ENCODE peak calls at places on chromosomes 7 and 10, in four cellular contexts. One of them, this sample, is unnamed.

GRCh38 chr10:8063128-8063908 is 8.8 kb downstream of the GATA3 start:
- DNase-seq in HepG2: no peak
- DNase-seq in GM12878: no peak
- DNase-seq in H1: no peak
- DNase-seq in this sample: no peak

GRCh38 chr7:82235710-82236109 is 207.9 kb downstream of the CACNA2D1 start:
- DNase-seq in HepG2: no peak
- DNase-seq in GM12878: no peak
- DNase-seq in H1: no peak
- DNase-seq in this sample: no peak

GRCh38 chr7:55254596-55255500 is 110.3 kb upstream of the LANCL2 start:
- DNase-seq in HepG2: peak
- DNase-seq in GM12878: no peak
- DNase-seq in H1: peak
- DNase-seq in this sample: peak

GRCh38 chr10:114042895-114043531 is 653 bp upstream of the ADRB1 start:
- DNase-seq in HepG2: no peak
- DNase-seq in GM12878: no peak
- DNase-seq in H1: peak
- DNase-seq in this sample: no peak

GRCh38 chr7:139043823-139044812 is 8.3 kb upstream of the ZC3HAV1L start:
- DNase-seq in HepG2: peak
- DNase-seq in GM12878: no peak
- DNase-seq in H1: no peak
- DNase-seq in this sample: peak

GRCh38 chr10:104582604-104582951 is 58.5 kb upstream of the SORCS3 start:
- DNase-seq in HepG2: no peak
- DNase-seq in GM12878: no peak
- DNase-seq in H1: no peak
- DNase-seq in this sample: no peak

GRCh38 chr7:26005683-26006410 is 146.2 kb upstream of the NFE2L3 start:
- DNase-seq in HepG2: no peak
- DNase-seq in GM12878: no peak
- DNase-seq in H1: no peak
- DNase-seq in this sample: no peak

GRCh38 chr7:144869072-144869471 is 33.2 kb upstream of the TPK1 start:
- DNase-seq in HepG2: no peak
- DNase-seq in GM12878: no peak
- DNase-seq in H1: no peak
- DNase-seq in this sample: no peak

GRCh38 chr10:80197972-80198591 is 7.3 kb downstream of the ANXA11 start:
- DNase-seq in HepG2: no peak
- DNase-seq in GM12878: no peak
- DNase-seq in H1: no peak
- DNase-seq in this sample: no peak

GRCh38 chr7:159061674-159062212 is 82.9 kb downstream of the VIPR2 start:
- DNase-seq in HepG2: no peak
- DNase-seq in GM12878: no peak
- DNase-seq in H1: peak
- DNase-seq in this sample: no peak

GRCh38 chr10:47311900-47312662 is 10.2 kb upstream of the GDF2 start:
- DNase-seq in HepG2: peak
- DNase-seq in GM12878: peak
- DNase-seq in H1: peak
- DNase-seq in this sample: peak

GRCh38 chr10:93072225-93072712 is 1.4 kb upstream of the CYP26A1 start:
- DNase-seq in HepG2: no peak
- DNase-seq in GM12878: no peak
- DNase-seq in H1: no peak
- DNase-seq in this sample: no peak
- TF ChIP-seq HDAC6 in HepG2: no peak
- TF ChIP-seq HDAC6 in GM12878: no peak
- TF ChIP-seq HDAC6 in H1: no peak
- TF ChIP-seq HDAC6 in this sample: no peak

DNA sequence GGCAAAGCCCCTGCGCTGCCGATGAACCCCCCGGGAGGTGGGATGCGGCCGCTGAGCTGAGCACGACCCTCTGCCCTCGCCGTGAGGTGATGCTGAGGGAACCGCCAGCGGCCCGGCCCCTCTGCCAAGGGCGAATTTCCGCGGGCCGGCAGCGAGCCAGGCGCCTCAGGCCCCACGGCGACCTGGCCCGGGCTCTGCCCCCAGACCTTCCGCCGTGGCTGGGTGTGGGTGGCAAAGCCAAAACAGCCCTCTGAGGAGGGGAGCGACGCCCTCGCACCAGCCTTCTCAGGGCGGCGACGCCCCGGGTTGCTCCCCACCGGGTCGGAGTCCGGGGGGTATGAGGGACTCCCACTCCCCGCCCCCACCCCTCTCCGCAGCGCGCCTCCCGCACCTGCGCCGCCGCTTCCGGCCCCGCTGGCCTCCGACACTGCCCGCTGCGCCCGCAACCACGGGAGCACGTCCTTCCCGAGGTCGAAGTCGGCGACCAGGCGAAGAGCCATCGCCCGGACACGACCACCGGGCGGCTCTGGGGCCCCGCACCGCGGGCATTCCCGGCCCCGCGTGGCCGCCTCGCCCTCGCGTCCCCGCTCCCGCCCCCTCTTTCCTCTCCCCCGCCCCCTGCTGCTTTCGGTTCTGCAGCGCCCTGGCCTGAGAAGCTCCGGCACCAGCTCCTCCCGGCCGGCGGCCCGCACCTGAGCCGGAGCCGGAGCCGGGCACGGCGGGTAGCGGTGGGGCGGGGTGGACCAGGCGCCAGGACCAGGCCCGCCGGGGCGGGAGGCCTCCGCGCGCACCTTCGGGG is at the start of gene GSAP:
- DNase-seq in HepG2: no peak
- DNase-seq in GM12878: no peak
- DNase-seq in H1: peak
- DNase-seq in this sample: peak
- TF ChIP-seq POLR2AphosphoS5 in HepG2: peak
- TF ChIP-seq POLR2AphosphoS5 in GM12878: peak
- TF ChIP-seq POLR2AphosphoS5 in H1: no peak
- TF ChIP-seq POLR2AphosphoS5 in this sample: no peak

GRCh38 chr7:155584261-155584660 is 37.9 kb upstream of the CNPY1 start:
- DNase-seq in HepG2: no peak
- DNase-seq in GM12878: no peak
- DNase-seq in H1: no peak
- DNase-seq in this sample: no peak

GRCh38 chr7:155585956-155586355 is 39.6 kb upstream of the CNPY1 start:
- DNase-seq in HepG2: no peak
- DNase-seq in GM12878: no peak
- DNase-seq in H1: no peak
- DNase-seq in this sample: no peak

GRCh38 chr7:155584763-155585531 is 38.6 kb upstream of the CNPY1 start:
- DNase-seq in HepG2: no peak
- DNase-seq in GM12878: no peak
- DNase-seq in H1: no peak
- DNase-seq in this sample: peak

GRCh38 chr7:155586843-155587440 is 40.6 kb upstream of the CNPY1 start:
- DNase-seq in HepG2: no peak
- DNase-seq in GM12878: no peak
- DNase-seq in H1: no peak
- DNase-seq in this sample: no peak

DNA sequence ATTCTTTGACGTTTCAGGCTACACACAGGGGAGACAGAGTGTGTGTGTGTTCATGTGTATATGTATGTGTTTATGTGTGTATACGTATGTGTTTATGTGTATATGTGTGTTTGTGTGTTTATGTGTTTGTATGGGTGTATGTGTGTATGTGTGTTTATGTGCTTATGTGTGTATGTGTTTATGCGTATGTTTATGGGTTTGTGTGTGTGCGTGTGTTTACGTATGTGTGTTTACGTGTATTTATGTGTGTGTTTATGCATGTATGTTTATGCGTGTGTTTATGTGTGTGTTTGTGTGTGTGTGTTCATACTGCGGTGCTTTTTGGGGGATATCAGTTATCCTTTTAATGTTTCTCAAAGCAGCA is 39.2 kb upstream of the CNPY1 start:
- DNase-seq in HepG2: no peak
- DNase-seq in GM12878: no peak
- DNase-seq in H1: no peak
- DNase-seq in this sample: no peak
- TF ChIP-seq HDAC6 in HepG2: no peak
- TF ChIP-seq HDAC6 in GM12878: no peak
- TF ChIP-seq HDAC6 in H1: no peak
- TF ChIP-seq HDAC6 in this sample: no peak

GRCh38 chr7:3861941-3862340 is 560.9 kb downstream of the SDK1 start:
- DNase-seq in HepG2: no peak
- DNase-seq in GM12878: peak
- DNase-seq in H1: no peak
- DNase-seq in this sample: no peak
- TF ChIP-seq POLR2AphosphoS5 in HepG2: no peak
- TF ChIP-seq POLR2AphosphoS5 in GM12878: no peak
- TF ChIP-seq POLR2AphosphoS5 in H1: no peak
- TF ChIP-seq POLR2AphosphoS5 in this sample: no peak

This sample was measured in K562.